ENCODE peak calls at places on chromosomes 3 and 15, in five cellular contexts. C is OCI-LY7, Z is fibroblast of lung, D is psoas muscle, R is ovary. F is an unnamed sample. For H3K4me1, the result is how much of the 10 kb centered on the place peaks cover.

GRCh38 chr3:72960812-72961518 is 35.6 kb upstream of the PPP4R2 start:
- DNase-seq in C (no peak), D (peak), Z (peak), R (no peak), F (peak)

GRCh38 chr15:45943255-45943654 is 308.4 kb downstream of the SQOR start:
- DNase-seq in R (no peak), C (no peak), Z (no peak), D (no peak), F (no peak)

GRCh38 chr15:73952913-73953750 is 26.9 kb downstream of the LOXL1 start:
- DNase-seq in D (no peak), R (no peak), Z (no peak), C (no peak), F (no peak)

GRCh38 chr15:57503911-57504598 is 87.6 kb upstream of the MYZAP start:
- DNase-seq in C (no peak), Z (no peak), R (peak), D (no peak), F (no peak)

GRCh38 chr3:157156844-157157635 is 2.9 kb downstream of the CCNL1 start:
- DNase-seq in Z (peak), C (no peak), R (no peak), D (no peak), F (no peak)

GRCh38 chr15:41544650-41545015 is 576 bp upstream of the RPAP1 start:
- DNase-seq in C (no peak), D (peak), R (peak), Z (no peak), F (no peak)

GRCh38 chr15:60006203-60006782 is 2.2 kb downstream of the FOXB1 start:
- DNase-seq in R (no peak), Z (peak), D (no peak), C (no peak), F (no peak)

GRCh38 chr15:72916939-72917338 is 133.4 kb upstream of the ADPGK start:
- DNase-seq in R (no peak), D (no peak), Z (peak), C (no peak), F (no peak)

GRCh38 chr3:127473244-127474024 is 117.1 kb downstream of the TPRA1 start:
- DNase-seq in C (peak), D (no peak), R (no peak), Z (no peak), F (no peak)

GRCh38 chr3:48623851-48624547 is 2.4 kb upstream of the TMEM89 start:
- DNase-seq in C (peak), Z (no peak), R (no peak), D (no peak), F (no peak)

GRCh38 chr3:19959505-19959904 is 12.6 kb downstream of the RAB5A start:
- DNase-seq in D (no peak), C (no peak), Z (no peak), R (no peak), F (no peak)

GRCh38 chr15:29533667-29534066 is 264.0 kb upstream of the NSMCE3 start:
- DNase-seq in D (no peak), C (no peak), Z (no peak), R (no peak), F (no peak)

GRCh38 chr3:81513591-81513990 is 247.9 kb downstream of the GBE1 start:
- DNase-seq in Z (no peak), C (no peak), D (no peak), R (no peak), F (no peak)

GRCh38 chr15:27545494-27546255 is 553.4 kb downstream of the OCA2 start:
- DNase-seq in Z (peak), C (no peak), R (no peak), D (no peak), F (no peak)

GRCh38 chr3:56593455-56594158 is 36.6 kb downstream of the CCDC66 start:
- DNase-seq in C (peak), R (no peak), Z (no peak), D (no peak), F (no peak)

GRCh38 chr3:27632431-27633223 is 89.5 kb downstream of the EOMES start:
- DNase-seq in R (peak), D (peak), Z (peak), C (no peak), F (peak)

GRCh38 chr15:101803676-101804075 is 367 bp downstream of the OR4F6 start:
- DNase-seq in D (no peak), C (no peak), Z (peak), R (no peak), F (no peak)

GRCh38 chr3:135992072-135992471 is 26.5 kb downstream of the PPP2R3A start:
- DNase-seq in Z (peak), R (no peak), C (no peak), D (no peak), F (no peak)

GRCh38 chr3:129624347-129625070 is 18.0 kb upstream of the PLXND1 start:
- DNase-seq in Z (no peak), C (no peak), D (peak), R (no peak), F (peak)

GRCh38 chr15:48798319-48798718 is 12.6 kb downstream of the CEP152 start:
- DNase-seq in Z (no peak), R (no peak), C (no peak), D (no peak), F (no peak)

GRCh38 chr3:1026395-1026794 is 66.4 kb upstream of the CNTN6 start:
- DNase-seq in D (no peak), Z (no peak), C (no peak), R (no peak), F (no peak)

GRCh38 chr15:98076021-98076816 is 115.7 kb downstream of the ARRDC4 start:
- DNase-seq in C (no peak), Z (peak), D (no peak), R (no peak), F (no peak)

GRCh38 chr3:127701281-127701792 is 28.6 kb downstream of the ABTB1 start:
- DNase-seq in R (no peak), C (no peak), Z (no peak), D (peak), F (peak)

DNA sequence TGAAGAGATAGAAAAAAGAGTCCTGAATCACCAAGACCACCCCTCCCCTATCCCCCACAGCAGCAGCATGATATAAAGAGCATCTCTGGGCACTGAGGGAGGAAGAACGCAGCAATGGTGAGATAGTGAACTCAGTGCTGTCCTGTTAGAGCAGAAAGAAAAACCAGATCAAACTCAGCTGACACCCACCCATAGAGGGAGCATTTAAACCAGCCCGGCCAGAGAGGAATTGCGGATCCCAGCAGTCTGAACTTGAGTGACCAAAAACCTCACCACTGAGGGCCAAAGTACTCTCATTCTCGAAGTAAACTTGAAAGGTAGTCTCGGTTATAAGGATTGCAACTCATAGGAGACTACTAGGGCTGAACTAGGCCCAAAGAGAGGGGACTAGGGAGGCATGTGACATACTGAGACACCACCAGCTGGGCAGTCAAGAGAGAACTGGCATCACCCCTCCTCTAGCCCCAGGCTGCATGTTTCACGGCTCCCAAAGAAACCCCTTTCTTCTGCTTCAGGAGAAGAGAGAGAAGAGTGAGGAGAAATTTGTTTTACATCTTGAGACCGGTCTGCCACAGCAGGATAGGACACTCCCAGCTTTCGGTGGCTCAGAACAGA is 39.2 kb upstream of the TGFBR2 start:
- DNase-seq in R (no peak), D (no peak), Z (no peak), C (no peak), F (no peak)
- TF ChIP-seq CTCF in R (no peak), D (no peak), Z (no peak), C (peak), F (no peak)

GRCh38 chr15:78323693-78324092 is 16.5 kb upstream of the CRABP1 start:
- DNase-seq in C (no peak), R (no peak), Z (no peak), D (no peak), F (no peak)

GRCh38 chr15:78322724-78323395 is 17.3 kb upstream of the CRABP1 start:
- DNase-seq in C (no peak), Z (no peak), R (no peak), D (peak), F (no peak)

GRCh38 chr15:78321041-78321570 is 19.0 kb upstream of the CRABP1 start:
- DNase-seq in R (no peak), Z (no peak), D (no peak), C (no peak), F (no peak)

GRCh38 chr15:78321786-78322185 is 18.4 kb upstream of the CRABP1 start:
- DNase-seq in C (no peak), R (no peak), D (no peak), Z (no peak), F (no peak)

GRCh38 chr15:78322243-78322642 is 17.9 kb upstream of the CRABP1 start:
- DNase-seq in C (no peak), Z (peak), R (no peak), D (peak), F (peak)
- H3K27ac ChIP-seq in C (no peak), Z (no peak), R (no peak), D (peak), F (peak)

DNA sequence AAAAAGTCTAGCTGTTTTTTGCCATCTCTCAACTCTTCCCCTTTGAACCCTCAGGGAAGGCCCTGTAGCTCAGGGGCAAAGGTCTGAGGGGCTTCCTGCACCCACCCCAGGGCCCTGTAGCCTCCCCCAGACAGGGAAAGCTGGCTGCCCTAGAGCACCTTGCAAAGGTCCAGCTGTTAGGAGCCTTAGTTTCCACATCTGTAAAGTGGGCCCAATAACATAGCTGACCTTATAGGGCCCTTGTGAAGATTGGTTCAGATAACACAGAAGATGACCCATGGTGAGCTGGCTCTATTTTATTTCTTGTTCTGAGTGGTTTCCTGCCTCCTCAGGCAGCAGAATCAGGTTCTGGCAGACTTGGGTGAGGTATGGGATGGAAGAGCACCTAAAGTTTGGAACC is 55.2 kb upstream of the SMAD6 start:
- DNase-seq in C (no peak), Z (no peak), D (no peak), R (no peak), F (no peak)
- H3K4me1 ChIP-seq in C (under half), Z (under half), D (under half), R (under half), F (half or more)

GRCh38 chr15:79543097-79543496 is 111.0 kb downstream of the MINAR1 start:
- DNase-seq in Z (no peak), D (no peak), C (no peak), R (no peak), F (no peak)
- TF ChIP-seq CTCF in Z (no peak), D (no peak), C (no peak), R (no peak), F (no peak)

GRCh38 chr3:189826566-189826965 is 195.4 kb downstream of the TP63 start:
- DNase-seq in R (no peak), C (no peak), Z (no peak), D (no peak), F (no peak)

GRCh38 chr3:189822726-189823125 is 191.5 kb downstream of the TP63 start:
- DNase-seq in Z (no peak), C (no peak), R (no peak), D (no peak), F (no peak)

GRCh38 chr3:189827108-189827507 is 195.9 kb downstream of the TP63 start:
- DNase-seq in Z (peak), R (no peak), C (no peak), D (no peak), F (no peak)

GRCh38 chr3:189821251-189821650 is 190.1 kb downstream of the TP63 start:
- DNase-seq in Z (no peak), C (no peak), D (no peak), R (no peak), F (no peak)

DNA sequence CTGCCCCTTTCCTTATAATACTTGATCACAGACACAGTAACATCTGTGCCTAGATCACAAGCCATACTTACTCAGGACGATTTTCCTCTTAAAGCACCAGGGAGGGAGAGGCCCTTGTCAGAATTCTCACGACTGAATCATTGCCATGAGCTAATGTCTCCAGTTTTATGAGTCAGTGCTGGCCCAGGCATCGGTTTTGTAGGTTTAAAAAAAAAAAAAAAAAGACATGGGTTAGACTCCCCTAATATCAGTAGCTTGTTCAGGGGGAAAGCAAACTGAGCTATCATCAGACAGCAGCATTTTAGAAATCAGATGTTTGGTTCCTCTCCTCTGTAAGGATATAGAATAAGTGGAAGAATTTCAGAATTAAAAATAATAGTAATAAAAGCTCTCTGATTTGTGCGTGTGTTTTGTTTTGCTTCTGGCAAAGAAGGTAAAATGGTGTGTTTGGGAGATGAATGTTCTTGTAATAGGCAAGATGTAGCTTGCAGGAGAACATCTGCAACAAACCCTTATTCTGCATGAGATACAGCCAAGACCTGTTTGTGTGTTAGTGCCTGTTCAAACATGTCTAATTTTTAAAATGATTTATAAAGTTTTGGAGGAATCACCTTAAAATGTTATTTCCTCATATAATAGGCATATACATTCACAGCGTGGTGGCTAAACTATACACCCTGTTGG is 193.6 kb downstream of the TP63 start:
- DNase-seq in Z (peak), R (no peak), C (no peak), D (no peak), F (no peak)
- H3K27ac ChIP-seq in Z (no peak), R (no peak), C (no peak), D (no peak), F (no peak)

GRCh38 chr3:172170841-172171240 is 131.5 kb downstream of the FNDC3B start:
- DNase-seq in R (no peak), C (no peak), Z (no peak), D (no peak), F (no peak)

GRCh38 chr3:172171396-172172075 is 132.2 kb downstream of the FNDC3B start:
- DNase-seq in D (no peak), Z (peak), C (no peak), R (no peak), F (no peak)

GRCh38 chr3:172175254-172175599 is 135.8 kb downstream of the FNDC3B start:
- DNase-seq in R (no peak), C (no peak), Z (no peak), D (no peak), F (no peak)

GRCh38 chr3:172174396-172175253 is 135.2 kb downstream of the FNDC3B start:
- DNase-seq in C (no peak), D (no peak), Z (peak), R (no peak), F (no peak)

GRCh38 chr3:172173316-172174271 is 134.2 kb downstream of the FNDC3B start:
- DNase-seq in C (no peak), R (no peak), Z (no peak), D (no peak), F (no peak)
- H3K4me1 ChIP-seq in C (under half), R (under half), Z (under half), D (half or more), F (half or more)

GRCh38 chr3:111473550-111473949 is 68.4 kb upstream of the CD96 start:
- DNase-seq in D (no peak), Z (no peak), R (no peak), C (no peak), F (no peak)
- TF ChIP-seq CTCF in D (no peak), Z (no peak), R (no peak), C (no peak), F (no peak)

DNA sequence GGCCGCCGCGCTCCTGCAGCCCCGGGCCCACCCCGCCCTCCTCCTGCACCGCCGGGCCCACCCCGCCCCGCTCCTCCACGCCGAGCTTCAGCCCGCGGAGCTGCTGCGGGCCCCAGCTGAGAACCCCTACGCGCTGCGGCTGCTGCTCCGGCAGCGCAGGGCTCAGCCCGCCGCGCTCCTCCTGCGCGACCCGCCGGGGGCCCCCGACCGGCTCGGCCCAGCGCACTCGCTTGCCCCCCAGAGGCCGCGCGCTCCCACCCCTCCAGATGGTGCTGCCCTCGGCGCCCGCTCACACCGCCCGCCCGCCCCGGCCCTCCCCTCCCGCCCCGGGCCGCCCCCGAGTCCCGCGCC is 918 bp upstream of the TNK2 start:
- DNase-seq in Z (no peak), C (no peak), R (no peak), D (no peak), F (no peak)
- H3K27ac ChIP-seq in Z (no peak), C (peak), R (no peak), D (peak), F (no peak)